ENCODE peak calls at places on chromosomes 13 and 19, in five cellular contexts. B is A673, K is NCI-H2107, D is tibial nerve, W is progenitor cell of endocrine pancreas. M is an unnamed sample.

GRCh38 chr19:47309608-47310007 is at the start of gene C5AR1:
- DNase-seq in K (no peak), W (no peak), D (no peak), B (no peak), M (peak; percentile 32)

GRCh38 chr19:15118248-15118647 is 11.0 kb downstream of the SYDE1 start:
- DNase-seq in D (no peak), B (no peak), W (no peak), K (no peak), M (no peak)

GRCh38 chr19:40312533-40312932 is 27.4 kb upstream of the AKT2 start:
- DNase-seq in K (no peak), D (no peak), B (no peak), W (no peak), M (no peak)

GRCh38 chr19:29040291-29040690 is 172.7 kb downstream of the UQCRFS1 start:
- DNase-seq in K (no peak), W (no peak), D (no peak), B (no peak), M (no peak)

GRCh38 chr13:43300817-43301216 is 277.4 kb downstream of the DNAJC15 start:
- DNase-seq in B (peak; percentile 97), K (no peak), D (no peak), W (no peak), M (no peak)

GRCh38 chr13:94640676-94641075 is 39.0 kb downstream of the GPR180 start:
- DNase-seq in B (peak; percentile 22), W (no peak), K (no peak), D (no peak), M (no peak)

GRCh38 chr13:81395368-81395767 is 1054.4 kb upstream of the SPRY2 start:
- DNase-seq in W (no peak), B (peak; percentile 6), K (no peak), D (no peak), M (peak; percentile 20)

GRCh38 chr13:76717092-76717491 is 169.1 kb downstream of the KCTD12 start:
- DNase-seq in K (no peak), B (no peak), D (no peak), W (no peak), M (no peak)

GRCh38 chr19:8174706-8175105 is 25.3 kb upstream of the FBN3 start:
- DNase-seq in K (no peak), B (no peak), D (no peak), W (no peak), M (no peak)

GRCh38 chr13:32471187-32471922 is 43.4 kb upstream of the N4BP2L1 start:
- DNase-seq in B (no peak), K (no peak), W (no peak), D (no peak), M (no peak)

GRCh38 chr13:111210488-111210887 is 95.4 kb downstream of the ARHGEF7 start:
- DNase-seq in W (no peak), B (peak; percentile 86), D (no peak), K (no peak), M (no peak)

GRCh38 chr13:93230466-93230865 is 3.9 kb downstream of the GPC6 start:
- DNase-seq in D (no peak), K (no peak), W (no peak), B (no peak), M (no peak)

GRCh38 chr13:72403396-72404010 is 323.9 kb downstream of the MZT1 start:
- DNase-seq in W (no peak), B (no peak), D (no peak), K (no peak), M (no peak)

GRCh38 chr13:48990900-48991299 is 15.2 kb downstream of the FNDC3A start:
- DNase-seq in K (no peak), B (no peak), D (no peak), W (no peak), M (no peak)

GRCh38 chr13:102327119-102327617 is 74.7 kb downstream of the FGF14 start:
- DNase-seq in W (no peak), D (no peak), K (no peak), B (peak; percentile 37), M (no peak)

GRCh38 chr19:45712699-45713067 is 18.0 kb downstream of the FBXO46 start:
- DNase-seq in D (no peak), B (no peak), W (no peak), K (no peak), M (no peak)

GRCh38 chr13:20190481-20191310 is 2.0 kb downstream of the GJB2 start:
- DNase-seq in D (no peak), K (no peak), B (no peak), W (no peak), M (no peak)

GRCh38 chr13:95382411-95382810 is 81.2 kb upstream of the ABCC4 start:
- DNase-seq in W (no peak), B (no peak), K (no peak), D (no peak), M (no peak)

GRCh38 chr13:30654430-30654829 is 36.7 kb downstream of the USPL1 start:
- DNase-seq in K (no peak), B (no peak), W (no peak), D (no peak), M (peak; percentile 14)

GRCh38 chr19:13781547-13781946 is 7.3 kb downstream of the C19orf53 start:
- DNase-seq in B (peak; percentile 88), W (no peak), D (peak; percentile 61), K (peak; percentile 36), M (peak; percentile 79)

GRCh38 chr13:36131215-36131930 is at the start of gene DCLK1:
- DNase-seq in D (peak; percentile 56), B (peak; percentile 68), W (peak; percentile 36), K (no peak), M (no peak)

GRCh38 chr19:410243-410781 is 1.4 kb upstream of the C2CD4C start:
- DNase-seq in W (no peak), B (no peak), K (no peak), D (no peak), M (no peak)

GRCh38 chr13:46006688-46007452 is 45.7 kb downstream of the ZC3H13 start:
- DNase-seq in K (no peak), B (peak; percentile 51), W (no peak), D (no peak), M (no peak)

GRCh38 chr13:64428196-64428595 is 2801.9 kb downstream of the PCDH9 start:
- DNase-seq in D (no peak), B (no peak), W (no peak), K (no peak), M (no peak)

GRCh38 chr19:10226376-10227214 is 4.5 kb downstream of the S1PR2 start:
- DNase-seq in B (no peak), K (no peak), D (peak; percentile 72), W (no peak), M (no peak)

GRCh38 chr13:29496241-29496712 is 99.2 kb downstream of the SLC7A1 start:
- DNase-seq in B (no peak), D (no peak), W (no peak), K (no peak), M (no peak)

GRCh38 chr13:94195715-94196114 is 283.8 kb downstream of the DCT start:
- DNase-seq in D (no peak), W (no peak), B (no peak), K (no peak), M (no peak)

GRCh38 chr19:39852882-39853281 is 6.7 kb upstream of the FBL start:
- DNase-seq in K (no peak), B (no peak), W (no peak), D (no peak), M (no peak)

GRCh38 chr13:24033527-24034302 is 126.8 kb upstream of the SPATA13 start:
- DNase-seq in B (no peak), D (no peak), K (no peak), W (no peak), M (no peak)

GRCh38 chr13:69970521-69970920 is 137.1 kb upstream of the ATXN8OS start:
- DNase-seq in D (no peak), W (no peak), K (no peak), B (peak; percentile 23), M (no peak)

GRCh38 chr13:102344410-102344809 is 57.4 kb downstream of the FGF14 start:
- DNase-seq in B (no peak), K (no peak), W (no peak), D (no peak), M (no peak)

GRCh38 chr19:38921420-38922274 is 8.9 kb downstream of the SARS2 start:
- DNase-seq in W (no peak), D (no peak), B (no peak), K (no peak), M (no peak)

GRCh38 chr13:99496322-99497142 is 4.7 kb upstream of the TM9SF2 start:
- DNase-seq in D (no peak), W (no peak), B (peak; percentile 86), K (no peak), M (peak; percentile 34)

GRCh38 chr19:15397236-15397635 is 17.6 kb upstream of the AKAP8 start:
- DNase-seq in B (no peak), K (no peak), W (no peak), D (no peak), M (no peak)

GRCh38 chr19:1904385-1905070 is 671 bp upstream of the ADAT3 start:
- DNase-seq in W (peak; percentile 47), K (no peak), B (peak; percentile 47), D (no peak), M (peak; percentile 72)

GRCh38 chr13:47723898-47724297 is 277.2 kb downstream of the SUCLA2 start:
- DNase-seq in B (no peak), W (no peak), D (no peak), K (no peak), M (no peak)

GRCh38 chr13:28376604-28377003 is 118.3 kb downstream of the FLT1 start:
- DNase-seq in D (no peak), B (no peak), K (no peak), W (no peak), M (no peak)